ENCODE peak calls at places on chromosomes 6 and 20, in eight cellular contexts. P, D, O, H, I, J, L and K are unnamed samples.

GRCh38 chr6:56690519-56691200 is 48.0 kb upstream of the DST start:
- DNase-seq in P (peak), D (no peak), O (no peak), H (no peak), I (no peak), J (no peak), L (no peak), K (no peak)

GRCh38 chr20:31967830-31968249 is at the start of gene XKR7:
- DNase-seq in P (no peak), D (peak), O (peak), H (no peak), I (peak), J (no peak), L (no peak), K (no peak)

GRCh38 chr20:23358923-23359572 is 2.9 kb upstream of the GZF1 start:
- DNase-seq in P (no peak), D (no peak), O (no peak), H (no peak), I (no peak), J (no peak), L (no peak), K (no peak)

GRCh38 chr6:34396518-34396917 is 4.0 kb upstream of the NUDT3 start:
- DNase-seq in P (no peak), D (no peak), O (no peak), H (no peak), I (no peak), J (no peak), L (no peak), K (no peak)

GRCh38 chr20:32155017-32155965 is 45.8 kb downstream of the TM9SF4 start:
- DNase-seq in P (peak), D (peak), O (peak), H (peak), I (peak), J (no peak), L (peak), K (no peak)

GRCh38 chr6:107704377-107705013 is 119.6 kb downstream of the SCML4 start:
- DNase-seq in P (peak), D (peak), O (no peak), H (no peak), I (peak), J (no peak), L (no peak), K (no peak)

GRCh38 chr6:91435630-91436029 is 848.8 kb upstream of the MAP3K7 start:
- DNase-seq in P (no peak), D (no peak), O (no peak), H (no peak), I (no peak), J (no peak), L (no peak), K (no peak)

GRCh38 chr6:15538106-15538505 is 124.7 kb downstream of the DTNBP1 start:
- DNase-seq in P (no peak), D (no peak), O (no peak), H (no peak), I (no peak), J (no peak), L (no peak), K (no peak)

GRCh38 chr6:5072440-5072839 is 12.7 kb upstream of the PPP1R3G start:
- DNase-seq in P (no peak), D (no peak), O (no peak), H (no peak), I (no peak), J (no peak), L (no peak), K (no peak)

GRCh38 chr6:41960026-41960425 is 18.4 kb upstream of the CCND3 start:
- DNase-seq in P (no peak), D (no peak), O (no peak), H (no peak), I (no peak), J (no peak), L (no peak), K (no peak)

GRCh38 chr6:4346659-4347333 is 211.4 kb upstream of the ECI2 start:
- DNase-seq in P (no peak), D (no peak), O (no peak), H (no peak), I (no peak), J (no peak), L (no peak), K (no peak)

GRCh38 chr20:36856691-36857635 is 19.0 kb upstream of the TLDC2 start:
- DNase-seq in P (no peak), D (no peak), O (no peak), H (no peak), I (no peak), J (no peak), L (no peak), K (no peak)

GRCh38 chr20:9200620-9201019 is 131.7 kb downstream of the PLCB4 start:
- DNase-seq in P (peak), D (no peak), O (no peak), H (no peak), I (no peak), J (no peak), L (no peak), K (no peak)

GRCh38 chr20:53581444-53582311 is 12.0 kb downstream of the ZNF217 start:
- DNase-seq in P (no peak), D (no peak), O (peak), H (no peak), I (no peak), J (no peak), L (no peak), K (peak)

GRCh38 chr6:45577836-45578504 is 200.2 kb upstream of the SUPT3H start:
- DNase-seq in P (no peak), D (no peak), O (no peak), H (no peak), I (no peak), J (no peak), L (no peak), K (no peak)

GRCh38 chr6:39493174-39493573 is 170.7 kb upstream of the KCNK16 start:
- DNase-seq in P (peak), D (peak), O (no peak), H (no peak), I (no peak), J (no peak), L (no peak), K (no peak)

GRCh38 chr6:153994004-153994403 is 45.0 kb upstream of the OPRM1 start:
- DNase-seq in P (no peak), D (no peak), O (no peak), H (no peak), I (no peak), J (no peak), L (no peak), K (no peak)

GRCh38 chr20:39812116-39812515 is 850.0 kb downstream of the DHX35 start:
- DNase-seq in P (no peak), D (no peak), O (no peak), H (no peak), I (no peak), J (no peak), L (no peak), K (no peak)

GRCh38 chr20:22827916-22828315 is 207.2 kb upstream of the SSTR4 start:
- DNase-seq in P (no peak), D (no peak), O (no peak), H (no peak), I (no peak), J (no peak), L (no peak), K (no peak)

GRCh38 chr6:17962436-17963031 is 24.9 kb downstream of the KIF13A start:
- DNase-seq in P (peak), D (peak), O (no peak), H (no peak), I (no peak), J (no peak), L (peak), K (no peak)

GRCh38 chr20:25695532-25696383 is 895 bp downstream of the ZNF337 start:
- DNase-seq in P (no peak), D (no peak), O (no peak), H (no peak), I (peak), J (no peak), L (no peak), K (no peak)

GRCh38 chr6:110649704-110650103 is 165.6 kb downstream of the CDK19 start:
- DNase-seq in P (no peak), D (no peak), O (no peak), H (no peak), I (no peak), J (no peak), L (no peak), K (no peak)